ENCODE peak calls at places on chromosomes 4 and X, in four cellular contexts. Z is H9; K is stimulated activated CD8-positive, alpha-beta memory T cell treated with anti-CD3 and anti-CD28 coated beads, Interleukin-2, amount 100 ng/mL, for 48 hours; O is kidney. V is an unnamed sample.

GRCh38 chr4:173547889-173548288 is 17.9 kb upstream of the HAND2 start:
- DNase-seq in Z (no peak), K (no peak), O (no peak), V (no peak)

GRCh38 chr4:174086829-174087799 is 196.4 kb downstream of the FBXO8 start:
- DNase-seq in Z (no peak), K (no peak), O (no peak), V (no peak)

GRCh38 chr4:151459380-151459779 is 50.4 kb downstream of the FHIP1A start:
- DNase-seq in Z (no peak), K (no peak), O (no peak), V (no peak)

GRCh38 chr4:925771-926500 is 6.2 kb downstream of the GAK start:
- DNase-seq in Z (no peak), K (no peak), O (peak), V (peak)

GRCh38 chr4:55183926-55184599 is 58.7 kb upstream of the KDR start:
- DNase-seq in Z (peak), K (no peak), O (no peak), V (no peak)

GRCh38 chrX:70089575-70090297 is 27.5 kb downstream of the OTUD6A start:
- DNase-seq in Z (no peak), K (no peak), O (no peak), V (no peak)

GRCh38 chrX:78624884-78625283 is 34.2 kb downstream of the RTL3 start:
- DNase-seq in Z (no peak), K (no peak), O (no peak), V (no peak)

GRCh38 chr4:128856246-128856645 is 46.7 kb downstream of the JADE1 start:
- DNase-seq in Z (no peak), K (no peak), O (no peak), V (no peak)

GRCh38 chrX:148940411-148940996 is 440.1 kb downstream of the AFF2 start:
- DNase-seq in Z (no peak), K (no peak), O (no peak), V (no peak)

GRCh38 chr4:45186249-45186648 is 459.9 kb upstream of the GNPDA2 start:
- DNase-seq in Z (no peak), K (no peak), O (no peak), V (no peak)

GRCh38 chr4:140635606-140636005 is 66.8 kb upstream of the UCP1 start:
- DNase-seq in Z (peak), K (no peak), O (peak), V (no peak)

GRCh38 chr4:1978226-1978625 is 30.5 kb downstream of the NELFA start:
- DNase-seq in Z (peak), K (no peak), O (peak), V (peak)

GRCh38 chr4:158824425-158825274 is 55.8 kb downstream of the FNIP2 start:
- DNase-seq in Z (no peak), K (no peak), O (no peak), V (no peak)

GRCh38 chr4:144449623-144450022 is 196.3 kb upstream of the HHIP start:
- DNase-seq in Z (no peak), K (no peak), O (peak), V (peak)

GRCh38 chrX:49627030-49627777 is 28.4 kb downstream of the GAGE1 start:
- DNase-seq in Z (peak), K (no peak), O (no peak), V (no peak)

GRCh38 chr4:1356181-1356998 is 9.4 kb downstream of the UVSSA start:
- DNase-seq in Z (peak), K (peak), O (no peak), V (no peak)

GRCh38 chr4:186910385-186910784 is 186.7 kb upstream of the FAT1 start:
- DNase-seq in Z (no peak), K (no peak), O (no peak), V (no peak)

GRCh38 chr4:107265859-107266258 is 229.7 kb upstream of the DKK2 start:
- DNase-seq in Z (no peak), K (no peak), O (no peak), V (no peak)

GRCh38 chr4:48475770-48476169 is 7.4 kb upstream of the SLC10A4 start:
- DNase-seq in Z (no peak), K (no peak), O (no peak), V (no peak)

GRCh38 chrX:150575415-150575814 is 7.0 kb downstream of the MTM1 start:
- DNase-seq in Z (no peak), K (peak), O (no peak), V (no peak)

GRCh38 chrX:68660746-68661145 is 13.3 kb downstream of the STARD8 start:
- DNase-seq in Z (no peak), K (no peak), O (no peak), V (no peak)

GRCh38 chr4:76718806-76719205 is 179.1 kb downstream of the SOWAHB start:
- DNase-seq in Z (no peak), K (no peak), O (no peak), V (no peak)

GRCh38 chrX:66016905-66017658 is 22.8 kb downstream of the VSIG4 start:
- DNase-seq in Z (no peak), K (no peak), O (no peak), V (no peak)

GRCh38 chrX:110086916-110087484 is 84.1 kb downstream of the TMEM164 start:
- DNase-seq in Z (no peak), K (no peak), O (no peak), V (no peak)

GRCh38 chr4:55397521-55398321 is 2.0 kb downstream of the TMEM165 start:
- DNase-seq in Z (no peak), K (no peak), O (no peak), V (no peak)

GRCh38 chrX:18886344-18887161 is 97.4 kb downstream of the PHKA2 start:
- DNase-seq in Z (peak), K (peak), O (peak), V (peak)

GRCh38 chr4:146073517-146073916 is 102.0 kb upstream of the LSM6 start:
- DNase-seq in Z (no peak), K (no peak), O (no peak), V (no peak)

V was measured in posterior vena cava.